ENCODE peak calls at places on chromosomes 6 and 20, in seven cellular contexts. One of them, this sample, is unnamed.

GRCh38 chr20:57114290-57115005 is 152.0 kb downstream of the BMP7 start:
- DNase-seq in kidney epithelial cell: no peak
- DNase-seq in RWPE1: no peak
- DNase-seq in GM13976: no peak
- DNase-seq in heart left ventricle: no peak
- DNase-seq in H9: no peak
- DNase-seq in endothelial cell: no peak
- DNase-seq in this sample: no peak

GRCh38 chr20:5714261-5715041 is 35.8 kb upstream of the SHLD1 start:
- DNase-seq in heart left ventricle: peak
- DNase-seq in endothelial cell: peak
- DNase-seq in RWPE1: no peak
- DNase-seq in H9: peak
- DNase-seq in GM13976: no peak
- DNase-seq in kidney epithelial cell: peak
- DNase-seq in this sample: no peak

GRCh38 chr6:26045046-26045938 is 41.9 kb upstream of the HFE start:
- DNase-seq in RWPE1: peak
- DNase-seq in H9: no peak
- DNase-seq in heart left ventricle: peak
- DNase-seq in GM13976: peak
- DNase-seq in kidney epithelial cell: no peak
- DNase-seq in endothelial cell: peak
- DNase-seq in this sample: no peak

GRCh38 chr20:25725639-25726038 is 29.0 kb upstream of the ZNF337 start:
- DNase-seq in heart left ventricle: no peak
- DNase-seq in kidney epithelial cell: no peak
- DNase-seq in RWPE1: no peak
- DNase-seq in H9: no peak
- DNase-seq in GM13976: no peak
- DNase-seq in endothelial cell: no peak
- DNase-seq in this sample: no peak

GRCh38 chr6:21869085-21869771 is 275.7 kb downstream of the SOX4 start:
- DNase-seq in endothelial cell: no peak
- DNase-seq in RWPE1: peak
- DNase-seq in GM13976: no peak
- DNase-seq in heart left ventricle: no peak
- DNase-seq in kidney epithelial cell: no peak
- DNase-seq in H9: no peak
- DNase-seq in this sample: no peak

GRCh38 chr6:29554764-29555163 is 4.8 kb downstream of the UBD start:
- DNase-seq in heart left ventricle: no peak
- DNase-seq in GM13976: no peak
- DNase-seq in endothelial cell: no peak
- DNase-seq in kidney epithelial cell: no peak
- DNase-seq in H9: no peak
- DNase-seq in RWPE1: no peak
- DNase-seq in this sample: no peak

GRCh38 chr20:4795394-4795793 is 73.7 kb downstream of the PRND start:
- DNase-seq in H9: peak
- DNase-seq in endothelial cell: no peak
- DNase-seq in kidney epithelial cell: peak
- DNase-seq in heart left ventricle: no peak
- DNase-seq in RWPE1: peak
- DNase-seq in GM13976: peak
- DNase-seq in this sample: no peak

GRCh38 chr20:10568032-10568431 is 105.8 kb downstream of the JAG1 start:
- DNase-seq in endothelial cell: no peak
- DNase-seq in RWPE1: no peak
- DNase-seq in heart left ventricle: no peak
- DNase-seq in GM13976: no peak
- DNase-seq in kidney epithelial cell: no peak
- DNase-seq in H9: no peak
- DNase-seq in this sample: no peak

GRCh38 chr6:137588472-137588871 is 94.3 kb upstream of the OLIG3 start:
- DNase-seq in H9: peak
- DNase-seq in GM13976: no peak
- DNase-seq in RWPE1: no peak
- DNase-seq in endothelial cell: no peak
- DNase-seq in heart left ventricle: no peak
- DNase-seq in kidney epithelial cell: no peak
- DNase-seq in this sample: no peak

GRCh38 chr6:56864171-56864616 is 90.7 kb upstream of the BEND6 start:
- DNase-seq in GM13976: no peak
- DNase-seq in RWPE1: peak
- DNase-seq in heart left ventricle: no peak
- DNase-seq in endothelial cell: no peak
- DNase-seq in H9: no peak
- DNase-seq in kidney epithelial cell: no peak
- DNase-seq in this sample: no peak

GRCh38 chr6:920512-920911 is 227.6 kb upstream of the EXOC2 start:
- DNase-seq in RWPE1: no peak
- DNase-seq in GM13976: no peak
- DNase-seq in endothelial cell: no peak
- DNase-seq in H9: no peak
- DNase-seq in heart left ventricle: no peak
- DNase-seq in kidney epithelial cell: no peak
- DNase-seq in this sample: no peak

GRCh38 chr6:118134257-118134656 is 227.2 kb downstream of the SLC35F1 start:
- DNase-seq in kidney epithelial cell: no peak
- DNase-seq in H9: no peak
- DNase-seq in endothelial cell: no peak
- DNase-seq in GM13976: no peak
- DNase-seq in RWPE1: no peak
- DNase-seq in heart left ventricle: no peak
- DNase-seq in this sample: no peak

GRCh38 chr20:22838001-22838400 is 197.1 kb upstream of the SSTR4 start:
- DNase-seq in kidney epithelial cell: no peak
- DNase-seq in GM13976: no peak
- DNase-seq in endothelial cell: no peak
- DNase-seq in RWPE1: no peak
- DNase-seq in heart left ventricle: no peak
- DNase-seq in H9: no peak
- DNase-seq in this sample: no peak

GRCh38 chr6:87291879-87292278 is 30.5 kb upstream of the SMIM8 start:
- DNase-seq in kidney epithelial cell: no peak
- DNase-seq in heart left ventricle: no peak
- DNase-seq in GM13976: no peak
- DNase-seq in H9: no peak
- DNase-seq in RWPE1: no peak
- DNase-seq in endothelial cell: no peak
- DNase-seq in this sample: no peak

GRCh38 chr6:13539572-13539971 is 34.8 kb upstream of the SIRT5 start:
- DNase-seq in GM13976: no peak
- DNase-seq in RWPE1: no peak
- DNase-seq in kidney epithelial cell: no peak
- DNase-seq in endothelial cell: no peak
- DNase-seq in heart left ventricle: no peak
- DNase-seq in H9: no peak
- DNase-seq in this sample: no peak

GRCh38 chr6:2021713-2022125 is 223.7 kb downstream of the GMDS start:
- DNase-seq in H9: no peak
- DNase-seq in heart left ventricle: peak
- DNase-seq in RWPE1: peak
- DNase-seq in endothelial cell: no peak
- DNase-seq in GM13976: no peak
- DNase-seq in kidney epithelial cell: no peak
- DNase-seq in this sample: no peak

GRCh38 chr6:2229039-2229438 is 16.4 kb downstream of the GMDS start:
- DNase-seq in RWPE1: no peak
- DNase-seq in heart left ventricle: no peak
- DNase-seq in GM13976: no peak
- DNase-seq in H9: no peak
- DNase-seq in kidney epithelial cell: no peak
- DNase-seq in endothelial cell: no peak
- DNase-seq in this sample: no peak

GRCh38 chr6:27183082-27183832 is 64.2 kb upstream of the PRSS16 start:
- DNase-seq in heart left ventricle: no peak
- DNase-seq in H9: no peak
- DNase-seq in kidney epithelial cell: no peak
- DNase-seq in endothelial cell: no peak
- DNase-seq in RWPE1: no peak
- DNase-seq in GM13976: no peak
- DNase-seq in this sample: no peak

GRCh38 chr6:26594730-26595632 is 1.8 kb upstream of the ABT1 start:
- DNase-seq in kidney epithelial cell: no peak
- DNase-seq in endothelial cell: no peak
- DNase-seq in GM13976: no peak
- DNase-seq in heart left ventricle: no peak
- DNase-seq in H9: peak
- DNase-seq in RWPE1: peak
- DNase-seq in this sample: no peak

GRCh38 chr6:137025786-137026730 is 18.7 kb downstream of the IL20RA start:
- DNase-seq in kidney epithelial cell: peak
- DNase-seq in RWPE1: peak
- DNase-seq in heart left ventricle: no peak
- DNase-seq in GM13976: no peak
- DNase-seq in endothelial cell: no peak
- DNase-seq in H9: no peak
- DNase-seq in this sample: no peak

GRCh38 chr6:152204584-152204983 is 397.1 kb downstream of the ESR1 start:
- DNase-seq in RWPE1: no peak
- DNase-seq in endothelial cell: no peak
- DNase-seq in heart left ventricle: no peak
- DNase-seq in GM13976: no peak
- DNase-seq in kidney epithelial cell: no peak
- DNase-seq in H9: no peak
- DNase-seq in this sample: no peak

GRCh38 chr6:152209211-152209610 is 401.7 kb downstream of the ESR1 start:
- DNase-seq in H9: no peak
- DNase-seq in kidney epithelial cell: no peak
- DNase-seq in RWPE1: no peak
- DNase-seq in GM13976: no peak
- DNase-seq in heart left ventricle: no peak
- DNase-seq in endothelial cell: no peak
- DNase-seq in this sample: no peak

GRCh38 chr6:152207915-152208714 is 400.6 kb downstream of the ESR1 start:
- DNase-seq in H9: no peak
- DNase-seq in kidney epithelial cell: no peak
- DNase-seq in heart left ventricle: no peak
- DNase-seq in RWPE1: no peak
- DNase-seq in GM13976: no peak
- DNase-seq in endothelial cell: no peak
- DNase-seq in this sample: no peak

GRCh38 chr6:152201134-152201533 is 393.7 kb downstream of the ESR1 start:
- DNase-seq in kidney epithelial cell: no peak
- DNase-seq in heart left ventricle: no peak
- DNase-seq in H9: no peak
- DNase-seq in GM13976: no peak
- DNase-seq in RWPE1: no peak
- DNase-seq in endothelial cell: no peak
- DNase-seq in this sample: no peak

GRCh38 chr6:152206072-152206818 is 398.8 kb downstream of the ESR1 start:
- DNase-seq in heart left ventricle: no peak
- DNase-seq in endothelial cell: peak
- DNase-seq in kidney epithelial cell: no peak
- DNase-seq in RWPE1: no peak
- DNase-seq in GM13976: no peak
- DNase-seq in H9: peak
- DNase-seq in this sample: peak
- TF ChIP-seq CTCF in heart left ventricle: peak
- TF ChIP-seq CTCF in endothelial cell: peak
- TF ChIP-seq CTCF in kidney epithelial cell: peak
- TF ChIP-seq CTCF in RWPE1: no peak
- TF ChIP-seq CTCF in GM13976: no peak
- TF ChIP-seq CTCF in H9: peak
- TF ChIP-seq CTCF in this sample: peak

GRCh38 chr6:152816055-152816454 is 65.5 kb downstream of the VIP start:
- DNase-seq in H9: no peak
- DNase-seq in heart left ventricle: no peak
- DNase-seq in kidney epithelial cell: no peak
- DNase-seq in endothelial cell: no peak
- DNase-seq in RWPE1: no peak
- DNase-seq in GM13976: no peak
- DNase-seq in this sample: no peak

GRCh38 chr6:152824666-152825065 is 74.1 kb downstream of the VIP start:
- DNase-seq in H9: no peak
- DNase-seq in GM13976: no peak
- DNase-seq in kidney epithelial cell: no peak
- DNase-seq in endothelial cell: no peak
- DNase-seq in RWPE1: no peak
- DNase-seq in heart left ventricle: no peak
- DNase-seq in this sample: no peak

GRCh38 chr6:152821525-152821924 is 70.9 kb downstream of the VIP start:
- DNase-seq in endothelial cell: no peak
- DNase-seq in RWPE1: no peak
- DNase-seq in kidney epithelial cell: no peak
- DNase-seq in GM13976: no peak
- DNase-seq in H9: peak
- DNase-seq in heart left ventricle: no peak
- DNase-seq in this sample: no peak
- TF ChIP-seq CTCF in endothelial cell: no peak
- TF ChIP-seq CTCF in RWPE1: no peak
- TF ChIP-seq CTCF in kidney epithelial cell: no peak
- TF ChIP-seq CTCF in GM13976: no peak
- TF ChIP-seq CTCF in H9: peak
- TF ChIP-seq CTCF in heart left ventricle: no peak
- TF ChIP-seq CTCF in this sample: no peak

GRCh38 chr6:82257088-82257774 is 9.7 kb upstream of the IBTK start:
- DNase-seq in RWPE1: no peak
- DNase-seq in endothelial cell: no peak
- DNase-seq in H9: no peak
- DNase-seq in GM13976: no peak
- DNase-seq in kidney epithelial cell: no peak
- DNase-seq in heart left ventricle: no peak
- DNase-seq in this sample: no peak
- TF ChIP-seq CTCF in RWPE1: no peak
- TF ChIP-seq CTCF in endothelial cell: no peak
- TF ChIP-seq CTCF in H9: no peak
- TF ChIP-seq CTCF in GM13976: no peak
- TF ChIP-seq CTCF in kidney epithelial cell: no peak
- TF ChIP-seq CTCF in heart left ventricle: no peak
- TF ChIP-seq CTCF in this sample: no peak

GRCh38 chr6:36389353-36389752 is 1.9 kb upstream of the ETV7 start:
- DNase-seq in heart left ventricle: no peak
- DNase-seq in endothelial cell: no peak
- DNase-seq in H9: no peak
- DNase-seq in kidney epithelial cell: no peak
- DNase-seq in RWPE1: no peak
- DNase-seq in GM13976: no peak
- DNase-seq in this sample: no peak

GRCh38 chr6:36387440-36388303 is at the start of gene ETV7:
- DNase-seq in endothelial cell: peak
- DNase-seq in RWPE1: peak
- DNase-seq in H9: peak
- DNase-seq in kidney epithelial cell: no peak
- DNase-seq in GM13976: peak
- DNase-seq in heart left ventricle: no peak
- DNase-seq in this sample: no peak

GRCh38 chr6:36384095-36384494 is 3.4 kb downstream of the ETV7 start:
- DNase-seq in endothelial cell: no peak
- DNase-seq in heart left ventricle: no peak
- DNase-seq in GM13976: peak
- DNase-seq in H9: no peak
- DNase-seq in RWPE1: no peak
- DNase-seq in kidney epithelial cell: no peak
- DNase-seq in this sample: no peak

GRCh38 chr6:36383608-36384007 is 3.9 kb downstream of the ETV7 start:
- DNase-seq in H9: no peak
- DNase-seq in kidney epithelial cell: no peak
- DNase-seq in RWPE1: peak
- DNase-seq in heart left ventricle: no peak
- DNase-seq in endothelial cell: no peak
- DNase-seq in GM13976: no peak
- DNase-seq in this sample: no peak

GRCh38 chr6:36386495-36387439 is 702 bp downstream of the ETV7 start:
- DNase-seq in GM13976: peak
- DNase-seq in kidney epithelial cell: peak
- DNase-seq in RWPE1: peak
- DNase-seq in H9: peak
- DNase-seq in endothelial cell: peak
- DNase-seq in heart left ventricle: no peak
- DNase-seq in this sample: no peak
- TF ChIP-seq CTCF in GM13976: no peak
- TF ChIP-seq CTCF in kidney epithelial cell: peak
- TF ChIP-seq CTCF in RWPE1: no peak
- TF ChIP-seq CTCF in H9: peak
- TF ChIP-seq CTCF in endothelial cell: no peak
- TF ChIP-seq CTCF in heart left ventricle: peak
- TF ChIP-seq CTCF in this sample: no peak